ENCODE peak calls at places on chromosomes 2 and 18, in seven cellular contexts. One of them, this sample, is unnamed.

GRCh38 chr2:29322011-29322410 is 206.8 kb downstream of the CLIP4 start:
- DNase-seq in prostate gland: no peak
- DNase-seq in tibial artery: peak
- DNase-seq in fibroblast of the aortic adventitia: peak
- DNase-seq in MV-4-11: no peak
- DNase-seq in fibroblast of lung: no peak
- DNase-seq in anterior cingulate cortex: no peak
- DNase-seq in this sample: peak

GRCh38 chr2:22995576-22995975 is 389.4 kb upstream of the KLHL29 start:
- DNase-seq in MV-4-11: no peak
- DNase-seq in tibial artery: no peak
- DNase-seq in fibroblast of lung: no peak
- DNase-seq in anterior cingulate cortex: no peak
- DNase-seq in fibroblast of the aortic adventitia: no peak
- DNase-seq in prostate gland: no peak
- DNase-seq in this sample: no peak

GRCh38 chr18:55300469-55301195 is 287.4 kb downstream of the TCF4 start:
- DNase-seq in fibroblast of lung: peak
- DNase-seq in anterior cingulate cortex: no peak
- DNase-seq in fibroblast of the aortic adventitia: peak
- DNase-seq in tibial artery: no peak
- DNase-seq in MV-4-11: no peak
- DNase-seq in prostate gland: no peak
- DNase-seq in this sample: peak

GRCh38 chr2:40734797-40735196 is 282.9 kb upstream of the SLC8A1 start:
- DNase-seq in MV-4-11: no peak
- DNase-seq in anterior cingulate cortex: no peak
- DNase-seq in fibroblast of the aortic adventitia: peak
- DNase-seq in fibroblast of lung: peak
- DNase-seq in tibial artery: no peak
- DNase-seq in prostate gland: no peak
- DNase-seq in this sample: peak

GRCh38 chr2:71224457-71224856 is 2.4 kb downstream of the PAIP2B start:
- DNase-seq in tibial artery: no peak
- DNase-seq in fibroblast of the aortic adventitia: no peak
- DNase-seq in anterior cingulate cortex: no peak
- DNase-seq in prostate gland: no peak
- DNase-seq in MV-4-11: no peak
- DNase-seq in fibroblast of lung: no peak
- DNase-seq in this sample: no peak

GRCh38 chr2:101982630-101983029 is 9.1 kb upstream of the IL1R2 start:
- DNase-seq in fibroblast of the aortic adventitia: no peak
- DNase-seq in anterior cingulate cortex: no peak
- DNase-seq in prostate gland: no peak
- DNase-seq in tibial artery: no peak
- DNase-seq in fibroblast of lung: no peak
- DNase-seq in MV-4-11: no peak
- DNase-seq in this sample: no peak

GRCh38 chr2:11103984-11104793 is 51.1 kb upstream of the SLC66A3 start:
- DNase-seq in tibial artery: no peak
- DNase-seq in MV-4-11: no peak
- DNase-seq in fibroblast of the aortic adventitia: no peak
- DNase-seq in anterior cingulate cortex: no peak
- DNase-seq in prostate gland: no peak
- DNase-seq in fibroblast of lung: no peak
- DNase-seq in this sample: no peak

GRCh38 chr2:67581751-67582150 is 184.6 kb downstream of the ETAA1 start:
- DNase-seq in tibial artery: no peak
- DNase-seq in MV-4-11: no peak
- DNase-seq in fibroblast of lung: no peak
- DNase-seq in anterior cingulate cortex: no peak
- DNase-seq in fibroblast of the aortic adventitia: no peak
- DNase-seq in prostate gland: no peak
- DNase-seq in this sample: no peak

GRCh38 chr2:28047698-28048097 is 157.2 kb downstream of the BABAM2 start:
- DNase-seq in tibial artery: no peak
- DNase-seq in MV-4-11: peak
- DNase-seq in prostate gland: no peak
- DNase-seq in anterior cingulate cortex: no peak
- DNase-seq in fibroblast of lung: peak
- DNase-seq in fibroblast of the aortic adventitia: peak
- DNase-seq in this sample: peak

GRCh38 chr2:219452361-219453317 is 18.0 kb downstream of the SPEG start:
- DNase-seq in fibroblast of the aortic adventitia: peak
- DNase-seq in anterior cingulate cortex: peak
- DNase-seq in fibroblast of lung: peak
- DNase-seq in tibial artery: peak
- DNase-seq in prostate gland: peak
- DNase-seq in MV-4-11: peak
- DNase-seq in this sample: peak

GRCh38 chr18:56460590-56460989 is 177.8 kb downstream of the TXNL1 start:
- DNase-seq in anterior cingulate cortex: no peak
- DNase-seq in prostate gland: no peak
- DNase-seq in MV-4-11: peak
- DNase-seq in fibroblast of lung: no peak
- DNase-seq in fibroblast of the aortic adventitia: no peak
- DNase-seq in tibial artery: no peak
- DNase-seq in this sample: no peak

GRCh38 chr18:48304906-48305693 is 104.1 kb downstream of the ZBTB7C start:
- DNase-seq in prostate gland: no peak
- DNase-seq in tibial artery: peak
- DNase-seq in fibroblast of the aortic adventitia: no peak
- DNase-seq in fibroblast of lung: no peak
- DNase-seq in MV-4-11: no peak
- DNase-seq in anterior cingulate cortex: no peak
- DNase-seq in this sample: no peak

GRCh38 chr2:151261977-151262291 is 271 bp upstream of the RBM43 start:
- DNase-seq in tibial artery: no peak
- DNase-seq in fibroblast of lung: no peak
- DNase-seq in MV-4-11: no peak
- DNase-seq in anterior cingulate cortex: no peak
- DNase-seq in fibroblast of the aortic adventitia: no peak
- DNase-seq in prostate gland: no peak
- DNase-seq in this sample: no peak

GRCh38 chr18:59300676-59301285 is 17.7 kb downstream of the CPLX4 start:
- DNase-seq in prostate gland: no peak
- DNase-seq in anterior cingulate cortex: no peak
- DNase-seq in fibroblast of the aortic adventitia: no peak
- DNase-seq in tibial artery: no peak
- DNase-seq in MV-4-11: no peak
- DNase-seq in fibroblast of lung: no peak
- DNase-seq in this sample: no peak

GRCh38 chr2:14074691-14075090 is 557.8 kb upstream of the LRATD1 start:
- DNase-seq in prostate gland: no peak
- DNase-seq in MV-4-11: no peak
- DNase-seq in anterior cingulate cortex: no peak
- DNase-seq in fibroblast of the aortic adventitia: no peak
- DNase-seq in fibroblast of lung: no peak
- DNase-seq in tibial artery: no peak
- DNase-seq in this sample: no peak

GRCh38 chr2:445896-446295 is 158.0 kb upstream of the ALKAL2 start:
- DNase-seq in anterior cingulate cortex: no peak
- DNase-seq in tibial artery: no peak
- DNase-seq in fibroblast of the aortic adventitia: no peak
- DNase-seq in fibroblast of lung: no peak
- DNase-seq in prostate gland: no peak
- DNase-seq in MV-4-11: no peak
- DNase-seq in this sample: no peak

GRCh38 chr2:216714412-216714775 is 19.0 kb upstream of the IGFBP5 start:
- DNase-seq in MV-4-11: no peak
- DNase-seq in anterior cingulate cortex: no peak
- DNase-seq in tibial artery: no peak
- DNase-seq in prostate gland: no peak
- DNase-seq in fibroblast of the aortic adventitia: no peak
- DNase-seq in fibroblast of lung: no peak
- DNase-seq in this sample: no peak